ENCODE peak calls at places on chromosome 17, in five cellular contexts. Z, K, E, A and I are unnamed samples.

GRCh38 chr17:75848523-75849303 is 4.5 kb upstream of the UNC13D start:
- DNase-seq in E (peak), A (peak), K (peak), Z (peak), I (peak)

GRCh38 chr17:27242951-27243350 is 51.0 kb upstream of the WSB1 start:
- DNase-seq in Z (no peak), A (no peak), E (no peak), K (no peak), I (no peak)

GRCh38 chr17:1056761-1057160 is 59.8 kb downstream of the TIMM22 start:
- DNase-seq in E (no peak), K (no peak), A (no peak), Z (peak), I (no peak)

GRCh38 chr17:27477050-27477647 is 20.9 kb downstream of the KSR1 start:
- DNase-seq in Z (no peak), A (no peak), E (no peak), K (no peak), I (no peak)

GRCh38 chr17:68248199-68248825 is 469 bp downstream of the AMZ2 start:
- DNase-seq in A (no peak), E (no peak), Z (no peak), K (no peak), I (no peak)

GRCh38 chr17:76246080-76247066 is 6.1 kb upstream of the RNF157 start:
- DNase-seq in Z (no peak), K (no peak), A (peak), E (no peak), I (peak)

GRCh38 chr17:41967141-41967920 is 736 bp downstream of the CNP start:
- DNase-seq in A (peak), E (peak), Z (peak), K (no peak), I (no peak)

GRCh38 chr17:17305282-17305801 is 2.2 kb downstream of the NT5M start:
- DNase-seq in Z (no peak), K (no peak), E (peak), A (no peak), I (no peak)

GRCh38 chr17:35749560-35750412 is 3.3 kb downstream of the GAS2L2 start:
- DNase-seq in K (no peak), Z (no peak), E (no peak), A (no peak), I (no peak)

GRCh38 chr17:2862197-2862596 is 66.0 kb downstream of the RAP1GAP2 start:
- DNase-seq in K (no peak), A (no peak), E (no peak), Z (no peak), I (no peak)

GRCh38 chr17:61294777-61295176 is 104.9 kb upstream of the TBX2 start:
- DNase-seq in E (no peak), A (no peak), Z (no peak), K (no peak), I (no peak)

GRCh38 chr17:29870836-29871430 is 59.1 kb downstream of the SSH2 start:
- DNase-seq in A (no peak), K (no peak), E (no peak), Z (no peak), I (no peak)

GRCh38 chr17:29155235-29155965 is 24.8 kb downstream of the MYO18A start:
- DNase-seq in Z (peak), K (no peak), A (no peak), E (no peak), I (peak)

GRCh38 chr17:31919802-31920525 is 16.8 kb upstream of the SUZ12 start:
- DNase-seq in A (no peak), K (no peak), Z (no peak), E (no peak), I (no peak)

GRCh38 chr17:31401456-31402254 is 10.2 kb downstream of the RAB11FIP4 start:
- DNase-seq in Z (no peak), K (no peak), E (no peak), A (no peak), I (no peak)

GRCh38 chr17:61412860-61413653 is 13.4 kb downstream of the TBX2 start:
- DNase-seq in A (no peak), E (no peak), Z (no peak), K (no peak), I (no peak)

GRCh38 chr17:37674511-37674910 is 31.3 kb upstream of the DDX52 start:
- DNase-seq in Z (no peak), A (no peak), E (no peak), K (no peak), I (no peak)